ENCODE peak calls at places on chromosomes 7 and 10, in nine cellular contexts. I, B, C, H, P, L, M, F and X are unnamed samples.
A peak's percentile ranks its signal among the peaks of the same experiment; 100 is the strongest.

GRCh38 chr7:149500201-149500600 is 2.6 kb upstream of the ZNF746 start:
- DNase-seq in B (no peak), I (no peak), C (no peak), P (no peak), L (no peak), F (no peak), M (no peak), H (peak; percentile 22), X (no peak)

GRCh38 chr7:83519240-83519639 is 129.7 kb downstream of the SEMA3E start:
- DNase-seq in P (no peak), L (no peak), C (no peak), H (no peak), I (no peak), B (no peak), F (no peak), M (peak; percentile 17), X (no peak)

GRCh38 chr7:157797361-157797760 is 460.6 kb downstream of the DNAJB6 start:
- DNase-seq in F (no peak), M (no peak), C (peak; percentile 21), B (peak; percentile 38), P (no peak), H (no peak), L (no peak), I (no peak), X (no peak)

GRCh38 chr10:132537713-132538020 is at the start of gene INPP5A:
- DNase-seq in B (no peak), F (no peak), H (no peak), P (no peak), M (no peak), I (no peak), L (no peak), C (no peak), X (no peak)

GRCh38 chr10:18738835-18739234 is 79.6 kb downstream of the ARL5B start:
- DNase-seq in M (peak; percentile 66), B (no peak), F (no peak), I (no peak), L (peak; percentile 7), C (no peak), P (peak; percentile 79), H (no peak), X (no peak)

GRCh38 chr10:132183046-132183445 is 3.7 kb upstream of the DPYSL4 start:
- DNase-seq in P (no peak), L (no peak), H (no peak), I (no peak), C (peak; percentile 48), B (no peak), M (no peak), F (no peak), X (peak; percentile 59)

GRCh38 chr10:103287992-103288391 is 11.1 kb downstream of the INA start:
- DNase-seq in I (no peak), B (no peak), F (no peak), L (no peak), H (no peak), C (no peak), M (no peak), P (no peak), X (no peak)

GRCh38 chr10:17041626-17042520 is 87.7 kb downstream of the CUBN start:
- DNase-seq in L (no peak), M (no peak), B (no peak), C (no peak), F (no peak), P (no peak), I (no peak), H (no peak), X (no peak)

GRCh38 chr7:4882742-4883351 is 669 bp downstream of the RADIL start:
- DNase-seq in C (peak; percentile 48), I (no peak), H (no peak), P (no peak), L (no peak), F (no peak), M (no peak), B (no peak), X (no peak)

GRCh38 chr10:34474060-34474376 is 341.1 kb downstream of the PARD3 start:
- DNase-seq in P (no peak), H (no peak), F (no peak), I (no peak), L (no peak), B (no peak), M (peak; percentile 83), C (no peak), X (no peak)

GRCh38 chr7:24668922-24669635 is 88.2 kb downstream of the GSDME start:
- DNase-seq in F (no peak), C (no peak), I (no peak), B (no peak), H (no peak), L (no peak), P (peak; percentile 7), M (peak; percentile 21), X (no peak)

GRCh38 chr7:90346326-90347125 is at the start of gene GTPBP10:
- DNase-seq in C (peak; percentile 97), I (peak; percentile 93), P (peak; percentile 78), H (peak; percentile 96), M (peak; percentile 97), F (peak; percentile 95), B (peak; percentile 97), L (peak; percentile 90), X (peak; percentile 87)

GRCh38 chr10:88474884-88475844 is 108.0 kb downstream of the RNLS start:
- DNase-seq in I (no peak), C (peak; percentile 60), B (peak; percentile 39), M (no peak), F (no peak), L (no peak), H (no peak), P (no peak), X (no peak)

GRCh38 chr10:73625004-73625883 is 16.0 kb downstream of the MYOZ1 start:
- DNase-seq in B (no peak), I (peak; percentile 30), H (peak; percentile 21), P (no peak), C (no peak), L (no peak), M (peak; percentile 25), F (peak; percentile 35), X (peak; percentile 50)

GRCh38 chr7:122847871-122848473 is 38.3 kb downstream of the CADPS2 start:
- DNase-seq in B (no peak), P (no peak), M (no peak), I (no peak), C (no peak), F (no peak), H (no peak), L (no peak), X (no peak)

GRCh38 chr7:124679826-124680225 is 85.8 kb downstream of the GPR37 start:
- DNase-seq in H (no peak), F (no peak), B (no peak), C (no peak), P (no peak), M (no peak), L (no peak), I (no peak), X (no peak)

GRCh38 chr10:100887761-100888296 is 24.9 kb upstream of the SLF2 start:
- DNase-seq in C (no peak), F (no peak), M (no peak), L (no peak), B (no peak), I (no peak), H (no peak), P (no peak), X (no peak)
- TF ChIP-seq CTCF in C (no peak), F (no peak), M (no peak), L (no peak), B (no peak), I (no peak), H (no peak), P (no peak), X (no peak)

GRCh38 chr7:67302113-67303039 is 305.7 kb downstream of the TYW1 start:
- DNase-seq in P (peak; percentile 95), I (peak; percentile 99), F (peak; percentile 96), M (peak; percentile 99), L (peak; percentile 96), H (peak; percentile 100), C (peak; percentile 99), B (peak; percentile 98), X (peak; percentile 94)
- TF ChIP-seq CTCF in P (peak; percentile 43), I (peak; percentile 64), F (peak; percentile 20), M (peak; percentile 19), L (peak; percentile 15), H (no peak), C (peak; percentile 45), B (peak; percentile 33), X (peak; percentile 31)

GRCh38 chr10:3784510-3785250 is at the start of gene KLF6:
- DNase-seq in M (peak; percentile 43), B (peak; percentile 77), I (peak; percentile 63), C (peak; percentile 86), P (no peak), H (peak; percentile 43), F (no peak), L (no peak), X (peak; percentile 38)

GRCh38 chr10:3785251-3785848 is 341 bp upstream of the KLF6 start:
- DNase-seq in H (peak; percentile 99), F (peak; percentile 99), C (peak; percentile 100), L (peak; percentile 96), M (peak; percentile 98), I (peak; percentile 99), P (no peak), B (peak; percentile 99), X (peak; percentile 98)

GRCh38 chr10:3787001-3787400 is 2.0 kb upstream of the KLF6 start:
- DNase-seq in C (no peak), F (no peak), H (no peak), P (no peak), I (no peak), M (no peak), B (no peak), L (no peak), X (no peak)

GRCh38 chr10:3786295-3786981 is 1.4 kb upstream of the KLF6 start:
- DNase-seq in B (peak; percentile 51), C (peak; percentile 68), I (no peak), F (no peak), H (peak; percentile 64), M (peak; percentile 62), L (no peak), P (no peak), X (peak; percentile 54)

DNA sequence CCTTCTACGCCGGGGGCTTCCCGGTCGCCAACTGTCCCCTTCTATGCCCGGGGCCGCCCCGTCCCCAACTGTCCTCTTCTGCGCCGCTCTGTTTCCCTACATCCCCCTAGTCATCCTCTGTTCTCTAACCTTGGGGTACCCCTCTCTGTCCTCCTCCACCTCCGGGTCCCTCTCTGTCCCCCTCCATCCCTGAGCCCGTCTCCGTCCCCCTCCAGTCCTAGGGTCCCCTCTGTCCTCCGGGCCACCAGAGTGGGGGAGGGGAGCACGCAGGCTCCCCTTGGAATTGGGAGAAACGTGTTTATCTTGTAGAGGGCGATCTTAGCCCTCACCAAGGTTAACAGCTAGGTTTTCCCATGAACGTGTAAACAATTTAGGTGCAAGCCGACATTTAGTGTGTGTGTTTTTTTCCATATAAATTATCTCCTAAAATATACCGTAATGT is 861 bp upstream of the KLF6 start:
- DNase-seq in F (no peak), L (no peak), P (no peak), M (peak; percentile 68), C (peak; percentile 78), H (peak; percentile 37), B (no peak), I (no peak), X (peak; percentile 55)
- TF ChIP-seq CTCF in F (no peak), L (no peak), P (peak; percentile 9), M (no peak), C (no peak), H (no peak), B (no peak), I (no peak), X (no peak)

GRCh38 chr10:15879058-15879457 is 18.8 kb upstream of the MINDY3 start:
- DNase-seq in F (no peak), I (no peak), H (no peak), L (no peak), M (peak; percentile 55), B (no peak), P (no peak), C (no peak), X (no peak)
- TF ChIP-seq CTCF in F (peak; percentile 46), I (peak; percentile 68), H (peak; percentile 61), L (peak; percentile 60), M (peak; percentile 62), B (peak; percentile 53), P (peak; percentile 63), C (peak; percentile 52), X (peak; percentile 35)